ENCODE peak calls at places on chromosomes 2 and 18, in six cellular contexts. One of them, this sample, is unnamed. For H3K79me2, the result is how much of the 10 kb centered on the place peaks cover.

GRCh38 chr2:47688561-47688960 is 94.4 kb upstream of the MSH6 start:
- DNase-seq in GM23338: no peak
- DNase-seq in SK-N-SH: no peak
- DNase-seq in GM23248: peak
- DNase-seq in PC-3: no peak
- DNase-seq in fibroblast of lung: peak
- DNase-seq in this sample: no peak

GRCh38 chr2:103009861-103010260 is 248.0 kb downstream of the TMEM182 start:
- DNase-seq in GM23338: no peak
- DNase-seq in SK-N-SH: no peak
- DNase-seq in GM23248: no peak
- DNase-seq in PC-3: no peak
- DNase-seq in fibroblast of lung: no peak
- DNase-seq in this sample: no peak

GRCh38 chr2:80233333-80233732 is 71.2 kb downstream of the LRRTM1 start:
- DNase-seq in GM23338: no peak
- DNase-seq in SK-N-SH: peak
- DNase-seq in GM23248: no peak
- DNase-seq in PC-3: no peak
- DNase-seq in fibroblast of lung: no peak
- DNase-seq in this sample: no peak

GRCh38 chr2:135851858-135852257 is 14.9 kb upstream of the LCT start:
- DNase-seq in GM23338: no peak
- DNase-seq in SK-N-SH: no peak
- DNase-seq in GM23248: peak
- DNase-seq in PC-3: no peak
- DNase-seq in fibroblast of lung: no peak
- DNase-seq in this sample: no peak

GRCh38 chr2:159098815-159099455 is 130.5 kb downstream of the TANC1 start:
- DNase-seq in GM23338: no peak
- DNase-seq in SK-N-SH: no peak
- DNase-seq in GM23248: no peak
- DNase-seq in PC-3: peak
- DNase-seq in fibroblast of lung: peak
- DNase-seq in this sample: no peak

GRCh38 chr2:45910473-45911060 is 259.1 kb downstream of the PRKCE start:
- DNase-seq in GM23338: no peak
- DNase-seq in SK-N-SH: no peak
- DNase-seq in GM23248: no peak
- DNase-seq in PC-3: no peak
- DNase-seq in fibroblast of lung: no peak
- DNase-seq in this sample: no peak

GRCh38 chr2:164898475-164898874 is 56.9 kb downstream of the SLC38A11 start:
- DNase-seq in GM23338: no peak
- DNase-seq in SK-N-SH: no peak
- DNase-seq in GM23248: peak
- DNase-seq in PC-3: no peak
- DNase-seq in fibroblast of lung: peak
- DNase-seq in this sample: no peak

GRCh38 chr18:32930695-32931301 is 158.0 kb upstream of the KLHL14 start:
- DNase-seq in GM23338: peak
- DNase-seq in SK-N-SH: peak
- DNase-seq in GM23248: peak
- DNase-seq in PC-3: peak
- DNase-seq in fibroblast of lung: peak
- DNase-seq in this sample: no peak

GRCh38 chr2:217555075-217555876 is 447.5 kb downstream of the TNS1 start:
- DNase-seq in GM23338: peak
- DNase-seq in SK-N-SH: no peak
- DNase-seq in GM23248: peak
- DNase-seq in PC-3: no peak
- DNase-seq in fibroblast of lung: peak
- DNase-seq in this sample: no peak

GRCh38 chr2:181465686-181466375 is 8.6 kb downstream of the ITGA4 start:
- DNase-seq in GM23338: no peak
- DNase-seq in SK-N-SH: no peak
- DNase-seq in GM23248: peak
- DNase-seq in PC-3: no peak
- DNase-seq in fibroblast of lung: peak
- DNase-seq in this sample: no peak

GRCh38 chr2:218886461-218886947 is 5.9 kb downstream of the WNT10A start:
- DNase-seq in GM23338: no peak
- DNase-seq in SK-N-SH: peak
- DNase-seq in GM23248: no peak
- DNase-seq in PC-3: no peak
- DNase-seq in fibroblast of lung: no peak
- DNase-seq in this sample: peak

GRCh38 chr2:109644571-109645275 is 30.6 kb downstream of the SOWAHC start:
- DNase-seq in GM23338: peak
- DNase-seq in SK-N-SH: peak
- DNase-seq in GM23248: peak
- DNase-seq in PC-3: peak
- DNase-seq in fibroblast of lung: no peak
- DNase-seq in this sample: no peak

GRCh38 chr18:49013961-49014604 is 63.3 kb upstream of the SMAD7 start:
- DNase-seq in GM23338: no peak
- DNase-seq in SK-N-SH: no peak
- DNase-seq in GM23248: no peak
- DNase-seq in PC-3: no peak
- DNase-seq in fibroblast of lung: no peak
- DNase-seq in this sample: no peak

GRCh38 chr2:172092716-172093415 is 7.6 kb downstream of the DLX1 start:
- DNase-seq in GM23338: peak
- DNase-seq in SK-N-SH: peak
- DNase-seq in GM23248: no peak
- DNase-seq in PC-3: no peak
- DNase-seq in fibroblast of lung: no peak
- DNase-seq in this sample: peak

GRCh38 chr18:79677221-79677620 is 2.4 kb upstream of the CTDP1 start:
- DNase-seq in GM23338: no peak
- DNase-seq in SK-N-SH: no peak
- DNase-seq in GM23248: peak
- DNase-seq in PC-3: no peak
- DNase-seq in fibroblast of lung: no peak
- DNase-seq in this sample: peak

GRCh38 chr18:79677840-79678239 is 1.8 kb upstream of the CTDP1 start:
- DNase-seq in GM23338: no peak
- DNase-seq in SK-N-SH: no peak
- DNase-seq in GM23248: no peak
- DNase-seq in PC-3: no peak
- DNase-seq in fibroblast of lung: no peak
- DNase-seq in this sample: no peak

GRCh38 chr18:79680100-79680879 is 687 bp downstream of the CTDP1 start:
- DNase-seq in GM23338: peak
- DNase-seq in SK-N-SH: peak
- DNase-seq in GM23248: peak
- DNase-seq in PC-3: peak
- DNase-seq in fibroblast of lung: peak
- DNase-seq in this sample: peak

GRCh38 chr18:79679552-79680099 is at the start of gene CTDP1:
- DNase-seq in GM23338: peak
- DNase-seq in SK-N-SH: peak
- DNase-seq in GM23248: peak
- DNase-seq in PC-3: peak
- DNase-seq in fibroblast of lung: peak
- DNase-seq in this sample: peak

GRCh38 chr18:79678665-79679551 is 695 bp upstream of the CTDP1 start:
- DNase-seq in GM23338: peak
- DNase-seq in SK-N-SH: peak
- DNase-seq in GM23248: peak
- DNase-seq in PC-3: peak
- DNase-seq in fibroblast of lung: peak
- DNase-seq in this sample: peak
- H3K79me2 ChIP-seq in GM23338: under half
- H3K79me2 ChIP-seq in SK-N-SH: half or more
- H3K79me2 ChIP-seq in GM23248: half or more
- H3K79me2 ChIP-seq in PC-3: half or more
- H3K79me2 ChIP-seq in fibroblast of lung: under half
- H3K79me2 ChIP-seq in this sample: half or more

GRCh38 chr2:96906719-96907404 is 37.0 kb upstream of the SEMA4C start:
- DNase-seq in GM23338: peak
- DNase-seq in SK-N-SH: peak
- DNase-seq in GM23248: peak
- DNase-seq in PC-3: no peak
- DNase-seq in fibroblast of lung: no peak
- DNase-seq in this sample: peak
- H3K27ac ChIP-seq in GM23338: peak
- H3K27ac ChIP-seq in SK-N-SH: no peak
- H3K27ac ChIP-seq in GM23248: no peak
- H3K27ac ChIP-seq in PC-3: no peak
- H3K27ac ChIP-seq in fibroblast of lung: no peak
- H3K27ac ChIP-seq in this sample: peak

GRCh38 chr18:57078614-57079013 is 68.3 kb upstream of the BOD1L2 start:
- DNase-seq in GM23338: no peak
- DNase-seq in SK-N-SH: no peak
- DNase-seq in GM23248: no peak
- DNase-seq in PC-3: no peak
- DNase-seq in fibroblast of lung: no peak
- DNase-seq in this sample: no peak
- H3K4me2 ChIP-seq in GM23338: no peak
- H3K4me2 ChIP-seq in SK-N-SH: no peak
- H3K4me2 ChIP-seq in GM23248: no peak
- H3K4me2 ChIP-seq in PC-3: no peak
- H3K4me2 ChIP-seq in fibroblast of lung: no peak
- H3K4me2 ChIP-seq in this sample: no peak

GRCh38 chr2:134241911-134242310 is 12.0 kb upstream of the MGAT5 start:
- DNase-seq in GM23338: no peak
- DNase-seq in SK-N-SH: no peak
- DNase-seq in GM23248: no peak
- DNase-seq in PC-3: no peak
- DNase-seq in fibroblast of lung: no peak
- DNase-seq in this sample: no peak

GRCh38 chr2:134244091-134244490 is 9.8 kb upstream of the MGAT5 start:
- DNase-seq in GM23338: no peak
- DNase-seq in SK-N-SH: no peak
- DNase-seq in GM23248: peak
- DNase-seq in PC-3: no peak
- DNase-seq in fibroblast of lung: peak
- DNase-seq in this sample: no peak

GRCh38 chr2:134244587-134244986 is 9.3 kb upstream of the MGAT5 start:
- DNase-seq in GM23338: no peak
- DNase-seq in SK-N-SH: no peak
- DNase-seq in GM23248: no peak
- DNase-seq in PC-3: no peak
- DNase-seq in fibroblast of lung: no peak
- DNase-seq in this sample: no peak

GRCh38 chr2:134245340-134245984 is 8.4 kb upstream of the MGAT5 start:
- DNase-seq in GM23338: peak
- DNase-seq in SK-N-SH: peak
- DNase-seq in GM23248: peak
- DNase-seq in PC-3: peak
- DNase-seq in fibroblast of lung: peak
- DNase-seq in this sample: peak

GRCh38 chr2:134243244-134243643 is 10.6 kb upstream of the MGAT5 start:
- DNase-seq in GM23338: no peak
- DNase-seq in SK-N-SH: no peak
- DNase-seq in GM23248: no peak
- DNase-seq in PC-3: no peak
- DNase-seq in fibroblast of lung: no peak
- DNase-seq in this sample: no peak
- H3K79me2 ChIP-seq in GM23338: under half
- H3K79me2 ChIP-seq in SK-N-SH: under half
- H3K79me2 ChIP-seq in GM23248: under half
- H3K79me2 ChIP-seq in PC-3: under half
- H3K79me2 ChIP-seq in fibroblast of lung: under half
- H3K79me2 ChIP-seq in this sample: under half

GRCh38 chr2:54601339-54601738 is 122.1 kb upstream of the EML6 start:
- DNase-seq in GM23338: no peak
- DNase-seq in SK-N-SH: no peak
- DNase-seq in GM23248: peak
- DNase-seq in PC-3: no peak
- DNase-seq in fibroblast of lung: peak
- DNase-seq in this sample: no peak

GRCh38 chr2:54603357-54603756 is 120.1 kb upstream of the EML6 start:
- DNase-seq in GM23338: no peak
- DNase-seq in SK-N-SH: no peak
- DNase-seq in GM23248: no peak
- DNase-seq in PC-3: no peak
- DNase-seq in fibroblast of lung: peak
- DNase-seq in this sample: no peak

GRCh38 chr2:54604771-54605350 is 118.6 kb upstream of the EML6 start:
- DNase-seq in GM23338: no peak
- DNase-seq in SK-N-SH: no peak
- DNase-seq in GM23248: no peak
- DNase-seq in PC-3: no peak
- DNase-seq in fibroblast of lung: no peak
- DNase-seq in this sample: no peak

GRCh38 chr2:54603796-54604195 is 119.7 kb upstream of the EML6 start:
- DNase-seq in GM23338: no peak
- DNase-seq in SK-N-SH: no peak
- DNase-seq in GM23248: no peak
- DNase-seq in PC-3: no peak
- DNase-seq in fibroblast of lung: no peak
- DNase-seq in this sample: no peak

GRCh38 chr2:54602736-54603322 is 120.6 kb upstream of the EML6 start:
- DNase-seq in GM23338: no peak
- DNase-seq in SK-N-SH: no peak
- DNase-seq in GM23248: no peak
- DNase-seq in PC-3: no peak
- DNase-seq in fibroblast of lung: no peak
- DNase-seq in this sample: no peak
- H3K27ac ChIP-seq in GM23338: no peak
- H3K27ac ChIP-seq in SK-N-SH: no peak
- H3K27ac ChIP-seq in GM23248: no peak
- H3K27ac ChIP-seq in PC-3: no peak
- H3K27ac ChIP-seq in fibroblast of lung: no peak
- H3K27ac ChIP-seq in this sample: peak